ENCODE peak calls at places on chromosomes 2 and 18, in six cellular contexts. C, Z, Y, I, J and R are unnamed samples.
A peak's percentile ranks its signal among the peaks of the same experiment; 100 is the strongest.

GRCh38 chr2:146572598-146572997 is 1272.2 kb upstream of the ACVR2A start:
- DNase-seq in C (peak; percentile 25), Z (no peak), Y (no peak), I (no peak), J (no peak), R (no peak)

GRCh38 chr2:99156901-99157300 is 2.1 kb downstream of the LIPT1 start:
- DNase-seq in C (no peak), Z (no peak), Y (no peak), I (no peak), J (no peak), R (no peak)

GRCh38 chr18:56214706-56215105 is 423.7 kb downstream of the TXNL1 start:
- DNase-seq in C (no peak), Z (no peak), Y (no peak), I (no peak), J (no peak), R (no peak)

GRCh38 chr18:50820901-50821520 is 1.2 kb upstream of the MRO start:
- DNase-seq in C (no peak), Z (no peak), Y (no peak), I (no peak), J (no peak), R (no peak)

GRCh38 chr2:200618590-200619021 is 32.8 kb downstream of the AOX1 start:
- DNase-seq in C (no peak), Z (no peak), Y (no peak), I (peak; percentile 14), J (peak; percentile 67), R (no peak)

GRCh38 chr18:71045331-71046065 is 756.7 kb downstream of the SOCS6 start:
- DNase-seq in C (no peak), Z (no peak), Y (no peak), I (no peak), J (no peak), R (no peak)

GRCh38 chr2:181466661-181467576 is 9.7 kb downstream of the ITGA4 start:
- DNase-seq in C (peak; percentile 38), Z (no peak), Y (peak; percentile 77), I (peak; percentile 21), J (peak; percentile 60), R (peak; percentile 8)

GRCh38 chr2:100702444-100703134 is 117.3 kb upstream of the NPAS2 start:
- DNase-seq in C (no peak), Z (no peak), Y (no peak), I (no peak), J (no peak), R (no peak)

GRCh38 chr2:159586034-159586433 is 30.3 kb downstream of the BAZ2B start:
- DNase-seq in C (no peak), Z (no peak), Y (no peak), I (no peak), J (no peak), R (no peak)

GRCh38 chr2:73111300-73112025 is 1.3 kb downstream of the RAB11FIP5 start:
- DNase-seq in C (peak; percentile 67), Z (no peak), Y (no peak), I (peak; percentile 50), J (peak; percentile 60), R (no peak)